ENCODE peak calls at places on chromosomes 5 and 9, in eight cellular contexts. D is GM13977, M is tibial artery, V is colonic mucosa, B is A549, X is GM23338, F is astrocyte of the cerebellum, K is GM12865. J is an unnamed sample.

GRCh38 chr9:132244582-132245455 is 83.0 kb downstream of the NTNG2 start:
- DNase-seq in X (no peak), D (no peak), F (no peak), M (peak; percentile 85), V (peak; percentile 32), B (no peak), K (no peak), J (no peak)

GRCh38 chr9:121283856-121284732 is 16.1 kb downstream of the GSN start:
- DNase-seq in K (no peak), B (no peak), F (no peak), V (no peak), M (no peak), D (no peak), X (no peak), J (no peak)

GRCh38 chr5:160188151-160188967 is 40.9 kb upstream of the FABP6 start:
- DNase-seq in V (peak; percentile 75), K (no peak), X (peak; percentile 96), D (peak; percentile 63), F (peak; percentile 40), B (peak; percentile 31), M (peak; percentile 67), J (peak; percentile 29)

GRCh38 chr5:100430268-100430900 is 104.8 kb upstream of the FAM174A start:
- DNase-seq in V (peak; percentile 55), M (no peak), K (peak; percentile 58), X (peak; percentile 79), B (peak; percentile 5), F (peak; percentile 23), D (peak; percentile 28), J (peak; percentile 76)

GRCh38 chr9:25964239-25964638 is 286.0 kb upstream of the TUSC1 start:
- DNase-seq in V (peak; percentile 19), M (no peak), X (peak; percentile 92), B (peak; percentile 8), K (peak; percentile 59), D (peak; percentile 29), F (peak; percentile 69), J (peak; percentile 56)

GRCh38 chr5:146789712-146790660 is 88.6 kb downstream of the PPP2R2B start:
- DNase-seq in F (no peak), K (no peak), V (no peak), B (no peak), M (no peak), X (peak; percentile 69), D (no peak), J (no peak)

GRCh38 chr5:112738180-112738560 is 485 bp downstream of the APC start:
- DNase-seq in M (no peak), D (no peak), V (no peak), F (no peak), B (no peak), K (peak; percentile 26), X (peak; percentile 48), J (peak; percentile 17)

GRCh38 chr9:111572945-111573604 is 26.4 kb downstream of the PTGR1 start:
- DNase-seq in X (no peak), V (no peak), K (no peak), M (no peak), D (no peak), B (no peak), F (peak; percentile 97), J (no peak)

GRCh38 chr5:80453372-80453771 is 34.5 kb upstream of the FAM151B start:
- DNase-seq in B (no peak), K (no peak), M (no peak), V (no peak), D (no peak), F (no peak), X (no peak), J (no peak)

GRCh38 chr5:81422671-81423070 is 28.7 kb upstream of the ACOT12 start:
- DNase-seq in D (no peak), V (no peak), B (peak; percentile 23), F (peak; percentile 66), K (no peak), M (no peak), X (no peak), J (no peak)

GRCh38 chr9:107299437-107299836 is 16.4 kb downstream of the RAD23B start:
- DNase-seq in B (no peak), V (no peak), K (no peak), M (no peak), X (no peak), F (no peak), D (no peak), J (no peak)

GRCh38 chr5:167814828-167815227 is 476.6 kb upstream of the WWC1 start:
- DNase-seq in M (no peak), B (no peak), V (no peak), F (peak; percentile 99), X (peak; percentile 87), K (no peak), D (no peak), J (peak; percentile 6)

GRCh38 chr9:125755340-125755739 is 8.2 kb downstream of the PBX3 start:
- DNase-seq in D (no peak), V (no peak), X (peak; percentile 56), F (peak; percentile 35), K (no peak), B (no peak), M (no peak), J (no peak)

GRCh38 chr9:127457191-127457878 is 6.0 kb downstream of the LRSAM1 start:
- DNase-seq in X (no peak), F (no peak), D (no peak), V (no peak), M (no peak), K (no peak), B (no peak), J (no peak)

GRCh38 chr9:4596165-4596922 is 65.8 kb upstream of the PLPP6 start:
- DNase-seq in F (no peak), D (no peak), B (no peak), X (no peak), M (no peak), K (peak; percentile 48), V (no peak), J (peak; percentile 16)

GRCh38 chr5:172549708-172550095 is 91.4 kb upstream of the NEURL1B start:
- DNase-seq in K (no peak), D (no peak), F (no peak), V (no peak), X (no peak), B (no peak), M (no peak), J (no peak)

GRCh38 chr9:20117985-20118384 is 329.1 kb upstream of the SLC24A2 start:
- DNase-seq in V (no peak), B (no peak), F (no peak), K (no peak), D (no peak), M (no peak), X (no peak), J (no peak)

GRCh38 chr5:151664694-151665583 is 21.8 kb downstream of the SPARC start:
- DNase-seq in M (no peak), F (peak; percentile 35), V (peak; percentile 34), K (no peak), D (no peak), X (no peak), B (no peak), J (no peak)

GRCh38 chr9:37938121-37938906 is 34.4 kb upstream of the SLC25A51 start:
- DNase-seq in K (no peak), B (no peak), M (no peak), X (no peak), V (no peak), D (no peak), F (no peak), J (no peak)

GRCh38 chr5:67106626-67107342 is 89.8 kb downstream of the CD180 start:
- DNase-seq in B (no peak), X (no peak), M (no peak), V (no peak), D (no peak), F (no peak), K (no peak), J (no peak)

GRCh38 chr9:14561929-14562386 is 131.3 kb downstream of the ZDHHC21 start:
- DNase-seq in F (no peak), X (peak; percentile 53), D (no peak), M (no peak), V (no peak), B (no peak), K (no peak), J (no peak)

GRCh38 chr5:120599576-120599975 is 135.5 kb downstream of the PRR16 start:
- DNase-seq in D (no peak), M (no peak), F (peak; percentile 71), K (no peak), X (no peak), B (no peak), V (no peak), J (no peak)

GRCh38 chr5:76403713-76403962 is 553 bp downstream of the IQGAP2 start:
- DNase-seq in D (no peak), B (peak; percentile 42), X (no peak), K (no peak), F (no peak), V (no peak), M (no peak), J (peak; percentile 70)

GRCh38 chr5:77844408-77845272 is 68.5 kb upstream of the TBCA start:
- DNase-seq in F (no peak), X (peak; percentile 41), M (no peak), B (no peak), D (peak; percentile 69), V (no peak), K (no peak), J (peak; percentile 15)
- TF ChIP-seq CTCF in F (peak; percentile 24), X (no peak), M (no peak), B (no peak), D (peak; percentile 38), V (no peak), K (no peak), J (no peak)

GRCh38 chr9:17402309-17402708 is 176.6 kb upstream of the SH3GL2 start:
- DNase-seq in V (no peak), M (no peak), X (peak; percentile 77), B (no peak), K (peak; percentile 6), D (no peak), F (peak; percentile 9), J (peak; percentile 11)
- TF ChIP-seq CTCF in V (no peak), M (no peak), X (peak; percentile 69), B (peak; percentile 25), K (no peak), D (peak; percentile 19), F (peak; percentile 4), J (peak; percentile 41)

GRCh38 chr5:6110441-6111005 is 267.8 kb downstream of the MED10 start:
- DNase-seq in K (no peak), F (no peak), V (no peak), M (no peak), X (no peak), B (no peak), D (no peak), J (no peak)
- TF ChIP-seq CTCF in K (no peak), F (no peak), V (no peak), M (no peak), X (no peak), B (no peak), D (no peak), J (no peak)

GRCh38 chr9:104494808-104495207 is 9.3 kb upstream of the OR13F1 start:
- DNase-seq in D (no peak), V (no peak), F (no peak), K (no peak), M (no peak), B (no peak), X (peak; percentile 65), J (no peak)
- TF ChIP-seq CTCF in D (no peak), V (no peak), F (peak; percentile 18), K (no peak), M (no peak), B (peak; percentile 30), X (peak; percentile 54), J (peak; percentile 45)

J was measured in endothelial cell.